ENCODE peak calls at places on chromosomes 2 and 18, in eight cellular contexts. N is activated CD8-positive, alpha-beta T cell treated with anti-CD3 and anti-CD28 coated beads for 36 hours; C is uterus; K is pancreas; I is Peyer's patch; O is type B pancreatic cell; F is right atrium auricular region; D is A549. J is an unnamed sample.

GRCh38 chr2:3296182-3296972 is 81.2 kb downstream of the EIPR1 start:
- DNase-seq in N (no peak), C (no peak), K (no peak), I (no peak), O (no peak), F (no peak), D (no peak), J (no peak)

GRCh38 chr2:43273477-43273876 is 47.1 kb upstream of the ZFP36L2 start:
- DNase-seq in N (peak; percentile 44), C (peak; percentile 54), K (no peak), I (no peak), O (no peak), F (peak; percentile 79), D (no peak), J (peak; percentile 76)

GRCh38 chr2:61537590-61538178 is 472 bp downstream of the XPO1 start:
- DNase-seq in N (no peak), C (no peak), K (no peak), I (peak; percentile 30), O (no peak), F (no peak), D (no peak), J (peak; percentile 46)

GRCh38 chr2:43127941-43128561 is 98.4 kb downstream of the ZFP36L2 start:
- DNase-seq in N (no peak), C (no peak), K (no peak), I (no peak), O (no peak), F (no peak), D (no peak), J (no peak)

GRCh38 chr2:182132605-182133004 is 147.0 kb downstream of the PPP1R1C start:
- DNase-seq in N (no peak), C (no peak), K (no peak), I (no peak), O (no peak), F (no peak), D (no peak), J (no peak)

GRCh38 chr18:27057459-27058302 is 127.4 kb downstream of the CHST9 start:
- DNase-seq in N (no peak), C (peak; percentile 19), K (no peak), I (no peak), O (no peak), F (no peak), D (no peak), J (no peak)

GRCh38 chr18:78873916-78874505 is 105.6 kb upstream of the SALL3 start:
- DNase-seq in N (no peak), C (no peak), K (no peak), I (no peak), O (no peak), F (peak; percentile 28), D (no peak), J (no peak)

GRCh38 chr18:39660141-39660540 is 2094.5 kb upstream of the CELF4 start:
- DNase-seq in N (no peak), C (no peak), K (no peak), I (no peak), O (no peak), F (no peak), D (no peak), J (no peak)

GRCh38 chr2:190746971-190747761 is 98.3 kb downstream of the NAB1 start:
- DNase-seq in N (no peak), C (no peak), K (no peak), I (no peak), O (no peak), F (no peak), D (no peak), J (no peak)

GRCh38 chr18:44679912-44680270 is 797 bp upstream of the SETBP1 start:
- DNase-seq in N (peak; percentile 69), C (peak; percentile 57), K (peak; percentile 61), I (peak; percentile 71), O (no peak), F (peak; percentile 61), D (peak; percentile 54), J (peak; percentile 80)

GRCh38 chr2:187698374-187699110 is 144.3 kb upstream of the TFPI start:
- DNase-seq in N (no peak), C (no peak), K (no peak), I (no peak), O (no peak), F (no peak), D (no peak), J (no peak)

GRCh38 chr18:3799515-3799914 is 349.5 kb downstream of the TGIF1 start:
- DNase-seq in N (no peak), C (no peak), K (no peak), I (no peak), O (no peak), F (no peak), D (no peak), J (no peak)

GRCh38 chr2:191198271-191198670 is 46.9 kb upstream of the MYO1B start:
- DNase-seq in N (no peak), C (no peak), K (no peak), I (no peak), O (no peak), F (no peak), D (no peak), J (no peak)

GRCh38 chr18:13290856-13291271 is 72.3 kb downstream of the LDLRAD4 start:
- DNase-seq in N (peak; percentile 68), C (no peak), K (no peak), I (no peak), O (no peak), F (no peak), D (no peak), J (no peak)

GRCh38 chr2:226184940-226185575 is 614.6 kb downstream of the IRS1 start:
- DNase-seq in N (no peak), C (no peak), K (no peak), I (no peak), O (no peak), F (no peak), D (peak; percentile 58), J (no peak)

GRCh38 chr18:5451871-5452270 is 91.9 kb downstream of the EPB41L3 start:
- DNase-seq in N (no peak), C (no peak), K (no peak), I (no peak), O (no peak), F (no peak), D (no peak), J (no peak)

GRCh38 chr2:11368059-11368572 is 23.7 kb upstream of the ROCK2 start:
- DNase-seq in N (no peak), C (no peak), K (no peak), I (no peak), O (no peak), F (no peak), D (no peak), J (no peak)

GRCh38 chr2:174335605-174336402 is 1.1 kb downstream of the SP9 start:
- DNase-seq in N (peak; percentile 38), C (peak; percentile 16), K (no peak), I (no peak), O (no peak), F (no peak), D (peak; percentile 80), J (no peak)

GRCh38 chr18:7272268-7273049 is 41.6 kb downstream of the LRRC30 start:
- DNase-seq in N (peak; percentile 13), C (peak; percentile 60), K (peak; percentile 61), I (no peak), O (no peak), F (peak; percentile 75), D (peak; percentile 71), J (peak; percentile 61)

GRCh38 chr2:134402385-134402784 is 148.5 kb downstream of the MGAT5 start:
- DNase-seq in N (no peak), C (peak; percentile 30), K (no peak), I (no peak), O (no peak), F (no peak), D (no peak), J (peak; percentile 77)

DNA sequence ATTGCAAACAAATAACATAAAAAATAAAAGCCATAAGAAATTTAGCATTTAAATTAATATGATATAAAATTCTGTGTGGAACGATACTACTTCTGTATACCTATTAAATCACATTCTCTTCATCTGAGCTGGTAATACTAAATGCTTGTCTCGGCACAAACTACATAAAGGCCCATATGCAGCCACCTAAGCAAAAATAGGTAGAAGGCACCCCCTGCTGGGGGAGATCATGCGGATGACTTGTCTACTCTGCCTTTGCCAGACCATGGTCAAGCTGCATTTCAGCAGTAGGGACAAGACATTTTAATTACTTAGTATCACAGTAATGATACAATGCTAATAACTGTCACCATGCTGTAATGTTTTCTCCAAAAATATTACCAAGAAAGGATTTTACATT is 108.0 kb downstream of the CDH19 start:
- DNase-seq in N (peak; percentile 50), C (no peak), K (peak; percentile 35), I (no peak), O (peak; percentile 69), F (no peak), D (peak; percentile 71), J (no peak)
- TF ChIP-seq CTCF in N (no peak), C (no peak), K (no peak), I (no peak), O (peak; percentile 86), F (peak; percentile 46), D (peak; percentile 47), J (peak; percentile 14)

DNA sequence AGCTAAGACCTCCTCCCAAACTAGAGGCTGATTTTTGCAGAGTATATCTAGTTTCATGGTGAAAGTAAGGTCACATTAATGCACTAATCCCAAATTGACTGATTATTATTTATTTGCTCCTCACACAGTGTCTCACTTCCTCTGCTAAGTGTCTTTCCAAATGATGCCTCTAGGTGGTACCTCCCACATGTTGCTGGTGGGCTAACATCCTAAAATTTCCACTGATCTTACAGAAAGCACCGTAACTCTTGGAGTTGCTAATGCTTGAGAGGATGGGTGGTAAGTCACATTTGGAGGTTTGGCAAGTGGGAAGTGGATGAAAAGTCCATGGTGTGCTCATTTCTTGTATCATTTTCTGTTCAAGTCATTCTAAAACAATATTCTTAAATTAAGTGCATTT is 428.7 kb upstream of the GYPC start:
- DNase-seq in N (no peak), C (no peak), K (no peak), I (no peak), O (no peak), F (no peak), D (peak; percentile 2), J (no peak)
- TF ChIP-seq CTCF in N (no peak), C (no peak), K (no peak), I (no peak), O (peak; percentile 56), F (peak; percentile 20), D (no peak), J (no peak)

DNA sequence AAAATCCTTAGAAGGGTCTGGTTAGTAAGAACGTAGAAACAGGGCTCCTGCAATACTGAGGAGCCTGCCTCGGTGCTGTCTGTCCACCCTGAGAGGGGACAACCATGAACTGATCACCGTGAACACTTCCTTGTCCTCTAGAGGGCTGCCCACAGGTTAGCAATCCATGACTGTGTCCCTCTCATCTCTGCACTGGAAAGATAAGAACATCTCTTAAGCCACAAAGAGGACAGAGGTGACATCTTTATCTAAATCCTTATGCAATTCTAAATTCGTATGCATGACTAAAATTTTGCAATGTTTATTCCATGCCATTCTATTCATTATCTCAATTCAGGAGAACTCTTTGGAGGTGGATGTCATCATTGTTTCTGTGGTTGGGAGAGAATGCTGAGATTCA is 12.8 kb downstream of the EFR3B start:
- DNase-seq in N (no peak), C (no peak), K (no peak), I (no peak), O (no peak), F (no peak), D (no peak), J (peak; percentile 0)
- TF ChIP-seq CTCF in N (no peak), C (no peak), K (no peak), I (no peak), O (no peak), F (no peak), D (no peak), J (no peak)

DNA sequence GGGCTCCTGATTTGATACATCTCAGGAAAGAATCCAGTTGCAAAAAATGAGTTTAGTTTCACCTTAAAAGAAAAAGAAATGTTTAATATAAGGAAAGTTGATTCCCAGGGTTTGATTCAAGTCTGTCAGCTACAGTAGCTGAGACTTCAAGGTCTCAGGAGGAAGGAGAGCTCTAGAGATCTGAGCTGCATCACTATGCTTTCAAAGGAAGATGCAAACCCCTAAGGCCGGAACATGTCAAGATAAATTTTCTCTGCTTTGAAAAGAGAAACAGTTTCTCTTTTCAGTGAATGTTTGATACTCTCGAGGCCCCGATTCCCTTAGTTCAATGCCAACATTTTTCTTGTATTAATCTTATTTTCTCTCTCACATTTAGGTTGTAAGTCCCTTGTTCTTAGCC is 128.6 kb downstream of the RGPD3 start:
- DNase-seq in N (no peak), C (no peak), K (no peak), I (no peak), O (no peak), F (no peak), D (no peak), J (no peak)
- TF ChIP-seq CTCF in N (no peak), C (no peak), K (no peak), I (no peak), O (no peak), F (no peak), D (no peak), J (no peak)